ENCODE peak calls at places on chromosomes 5 and 9, in ten cellular contexts. P, Z, B, I, L, J, T, U, X and G are unnamed samples.

GRCh38 chr5:79386679-79387078 is 127.3 kb downstream of the HOMER1 start:
- DNase-seq in B (no peak), X (no peak), P (no peak), Z (no peak), J (no peak), U (no peak), I (no peak), T (no peak), L (no peak), G (no peak)

GRCh38 chr5:57456056-57456455 is 26.6 kb downstream of the ACTBL2 start:
- DNase-seq in X (no peak), P (no peak), J (no peak), Z (no peak), I (no peak), T (peak; percentile 16), B (peak; percentile 57), L (no peak), U (no peak), G (no peak)

GRCh38 chr9:29211681-29212589 is 1638.7 kb upstream of the C9orf72 start:
- DNase-seq in L (peak; percentile 84), B (no peak), X (no peak), Z (no peak), I (peak; percentile 34), P (peak; percentile 47), T (peak; percentile 12), J (peak; percentile 67), U (peak; percentile 88), G (no peak)

GRCh38 chr5:177085985-177086917 is at the start of gene FGFR4:
- DNase-seq in P (peak; percentile 85), L (peak; percentile 96), I (peak; percentile 61), U (peak; percentile 98), B (no peak), Z (peak; percentile 87), J (peak; percentile 32), X (no peak), T (peak; percentile 65), G (no peak)

GRCh38 chr9:136051568-136052432 is 43.3 kb downstream of the NACC2 start:
- DNase-seq in P (peak; percentile 98), X (peak; percentile 38), J (peak; percentile 96), L (peak; percentile 76), B (peak; percentile 72), I (no peak), Z (peak; percentile 50), U (peak; percentile 87), T (peak; percentile 96), G (peak; percentile 57)

GRCh38 chr5:132203464-132203818 is 24.2 kb downstream of the P4HA2 start:
- DNase-seq in B (no peak), T (no peak), P (no peak), Z (no peak), J (no peak), L (no peak), U (no peak), I (no peak), X (no peak), G (no peak)

GRCh38 chr9:131677051-131677444 is 62.8 kb downstream of the RAPGEF1 start:
- DNase-seq in L (no peak), B (no peak), J (no peak), X (no peak), P (no peak), I (no peak), U (no peak), Z (no peak), T (no peak), G (no peak)

GRCh38 chr5:7849531-7850240 is 1.2 kb downstream of the CFAP90 start:
- DNase-seq in X (no peak), B (no peak), I (no peak), Z (no peak), U (no peak), P (peak; percentile 16), J (no peak), T (peak; percentile 26), L (peak; percentile 75), G (peak; percentile 58)

GRCh38 chr5:169767938-169768337 is 130.9 kb downstream of the DOCK2 start:
- DNase-seq in B (no peak), U (peak; percentile 71), X (no peak), T (no peak), I (no peak), J (no peak), Z (no peak), L (no peak), P (no peak), G (peak; percentile 58)

GRCh38 chr9:77725820-77726219 is 77.7 kb upstream of the GNA14 start:
- DNase-seq in U (no peak), I (no peak), Z (no peak), L (no peak), T (no peak), P (no peak), X (no peak), J (no peak), B (no peak), G (no peak)

GRCh38 chr5:77266291-77266690 is 55.8 kb downstream of the PDE8B start:
- DNase-seq in X (no peak), L (no peak), I (no peak), U (no peak), J (no peak), Z (no peak), B (no peak), T (no peak), P (no peak), G (no peak)

GRCh38 chr9:89425024-89425805 is 72.7 kb downstream of the SEMA4D start:
- DNase-seq in P (no peak), U (no peak), I (no peak), X (no peak), L (no peak), B (no peak), T (no peak), Z (no peak), J (no peak), G (no peak)

GRCh38 chr9:89427621-89428221 is 70.2 kb downstream of the SEMA4D start:
- DNase-seq in B (no peak), Z (no peak), T (no peak), J (no peak), L (no peak), U (no peak), P (no peak), X (no peak), I (no peak), G (no peak)

GRCh38 chr9:89425921-89426388 is 72.0 kb downstream of the SEMA4D start:
- DNase-seq in B (no peak), X (no peak), J (no peak), Z (no peak), U (no peak), P (no peak), T (no peak), I (no peak), L (no peak), G (no peak)

GRCh38 chr9:89428222-89428761 is 69.6 kb downstream of the SEMA4D start:
- DNase-seq in P (no peak), J (no peak), X (no peak), B (no peak), L (no peak), T (no peak), U (no peak), I (no peak), Z (no peak), G (no peak)

GRCh38 chr9:89426389-89426961 is 71.4 kb downstream of the SEMA4D start:
- DNase-seq in Z (no peak), I (no peak), L (no peak), J (no peak), X (no peak), P (no peak), U (no peak), B (no peak), T (no peak), G (no peak)
- H3K4me1 ChIP-seq in Z (peaks cover 13% of the 10 kb centered on the region), I (peaks cover 39% of the 10 kb centered on the region), L (no peaks in the 10 kb centered on the region), J (no peaks in the 10 kb centered on the region), X (peaks cover 3% of the 10 kb centered on the region), P (peaks cover 9% of the 10 kb centered on the region), U (no peaks in the 10 kb centered on the region), B (no peaks in the 10 kb centered on the region), T (peaks cover 8% of the 10 kb centered on the region), G (no peaks in the 10 kb centered on the region)

DNA sequence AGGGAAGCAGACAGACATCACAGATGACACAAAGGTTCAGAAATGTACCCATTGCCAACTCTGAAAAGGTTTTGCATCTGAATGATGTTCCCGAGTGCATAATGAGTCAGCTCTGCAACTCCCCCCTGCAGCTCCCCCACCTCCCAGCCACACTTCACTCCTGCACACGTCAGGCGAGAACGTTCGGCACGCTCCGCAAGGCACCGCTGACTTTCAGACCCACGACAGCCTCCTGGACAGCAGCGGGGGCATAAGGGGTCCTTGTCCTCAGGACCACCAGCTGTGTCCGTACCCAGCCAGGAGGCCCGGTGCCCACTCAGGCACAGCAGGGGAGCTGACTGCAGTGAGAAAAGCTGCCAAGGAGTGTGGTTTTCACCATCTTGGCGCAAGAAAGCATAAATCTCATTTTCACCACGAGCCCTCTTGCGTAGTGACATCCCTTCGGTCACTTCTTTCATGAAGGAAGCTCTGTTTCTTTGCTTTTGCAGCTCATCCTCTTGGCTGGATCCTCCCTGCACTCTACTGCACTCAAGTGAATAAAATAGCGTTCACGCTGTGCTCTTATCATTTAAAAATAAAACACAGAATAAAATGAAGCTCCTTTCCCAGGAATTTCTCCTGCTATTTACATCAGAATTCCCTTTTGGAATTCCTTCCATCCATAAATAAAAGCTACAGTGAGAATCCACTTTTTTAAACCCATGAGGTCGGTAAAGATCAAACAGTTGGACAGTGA is 9.9 kb downstream of the GFPT2 start:
- DNase-seq in I (no peak), J (no peak), Z (peak; percentile 51), L (peak; percentile 33), U (peak; percentile 78), P (no peak), T (no peak), X (no peak), B (no peak), G (no peak)
- H3K4me3 ChIP-seq in I (no peak overlapping the region), J (no peak overlapping the region), Z (peak overlapping the region; percentile 20), L (peak overlapping the region; percentile 32), U (no peak overlapping the region), P (no peak overlapping the region), T (no peak overlapping the region), X (no peak overlapping the region), B (no peak overlapping the region), G (no peak overlapping the region)

GRCh38 chr9:37430841-37431597 is 8.5 kb downstream of the GRHPR start:
- DNase-seq in P (no peak), Z (no peak), L (peak; percentile 73), I (no peak), U (peak; percentile 74), J (no peak), T (peak; percentile 83), X (no peak), B (no peak), G (no peak)
- H3K27ac ChIP-seq in P (no peak overlapping the region), Z (no peak overlapping the region), L (no peak overlapping the region), I (no peak overlapping the region), U (peak overlapping the region; percentile 64), J (no peak overlapping the region), T (peak overlapping the region; percentile 63), X (no peak overlapping the region), B (peak overlapping the region; percentile 25), G (no peak overlapping the region)

GRCh38 chr5:143877196-143877595 is 65.2 kb downstream of the HMHB1 start:
- DNase-seq in U (no peak), T (no peak), Z (no peak), B (no peak), X (no peak), L (no peak), I (no peak), J (no peak), P (no peak), G (no peak)
- H3K4me1 ChIP-seq in U (no peaks in the 10 kb centered on the region), T (peaks cover 12% of the 10 kb centered on the region), Z (peaks cover 11% of the 10 kb centered on the region), B (no peaks in the 10 kb centered on the region), X (no peaks in the 10 kb centered on the region), L (peaks cover 8% of the 10 kb centered on the region), I (peaks cover 12% of the 10 kb centered on the region), J (no peaks in the 10 kb centered on the region), P (no peaks in the 10 kb centered on the region), G (no peaks in the 10 kb centered on the region)